ENCODE peak calls at places on chromosome 1, in eight cellular contexts. P, H, E, D, Q, S, F and V are unnamed samples.

GRCh38 chr1:89724369-89725015 is 91.6 kb downstream of the LRRC8C start:
- DNase-seq in D (no peak), F (no peak), P (no peak), H (no peak), Q (no peak), E (peak; percentile 82), S (peak; percentile 46), V (no peak)

GRCh38 chr1:36992139-36992940 is 42.0 kb downstream of the GRIK3 start:
- DNase-seq in E (no peak), Q (no peak), D (no peak), F (no peak), H (no peak), S (no peak), P (no peak), V (no peak)

GRCh38 chr1:48043524-48043923 is 46.3 kb upstream of the TRABD2B start:
- DNase-seq in P (no peak), H (no peak), E (no peak), S (no peak), Q (no peak), F (no peak), D (no peak), V (no peak)

GRCh38 chr1:18661404-18662285 is 31.0 kb downstream of the PAX7 start:
- DNase-seq in S (no peak), Q (no peak), E (no peak), D (no peak), P (no peak), F (no peak), H (no peak), V (no peak)

GRCh38 chr1:53509775-53510174 is 50.6 kb downstream of the DMRTB1 start:
- DNase-seq in E (no peak), Q (no peak), H (no peak), D (no peak), S (no peak), P (no peak), F (no peak), V (no peak)

GRCh38 chr1:67257173-67257535 is 50.5 kb upstream of the IL12RB2 start:
- DNase-seq in Q (no peak), E (no peak), D (no peak), P (no peak), F (no peak), H (no peak), S (no peak), V (no peak)

GRCh38 chr1:25642710-25643109 is 26.1 kb downstream of the MAN1C1 start:
- DNase-seq in E (no peak), Q (no peak), D (no peak), F (peak; percentile 79), H (no peak), S (peak; percentile 63), P (peak; percentile 80), V (peak; percentile 2)

GRCh38 chr1:187264995-187265602 is 436.4 kb downstream of the PLA2G4A start:
- DNase-seq in P (no peak), D (peak; percentile 71), F (peak; percentile 73), Q (peak; percentile 25), S (no peak), H (no peak), E (no peak), V (peak; percentile 51)

GRCh38 chr1:26083246-26083645 is 15.8 kb upstream of the TRIM63 start:
- DNase-seq in S (no peak), Q (no peak), H (no peak), P (no peak), E (no peak), D (no peak), F (no peak), V (no peak)

GRCh38 chr1:23483327-23484252 is at the start of gene ASAP3:
- DNase-seq in P (no peak), E (peak; percentile 82), Q (peak; percentile 18), D (peak; percentile 50), S (no peak), H (no peak), F (peak; percentile 12), V (no peak)

GRCh38 chr1:3501856-3502665 is 47.6 kb downstream of the ARHGEF16 start:
- DNase-seq in S (no peak), Q (peak; percentile 77), E (peak; percentile 82), H (no peak), F (peak; percentile 26), D (peak; percentile 66), P (peak; percentile 12), V (peak; percentile 59)

GRCh38 chr1:242467556-242468145 is 56.8 kb downstream of the PLD5 start:
- DNase-seq in S (no peak), F (peak; percentile 82), Q (peak; percentile 29), H (no peak), D (peak; percentile 85), P (no peak), E (no peak), V (peak; percentile 71)

GRCh38 chr1:9655127-9655723 is 3.7 kb downstream of the PIK3CD start:
- DNase-seq in S (no peak), F (no peak), H (no peak), D (no peak), E (no peak), Q (no peak), P (peak; percentile 56), V (no peak)

GRCh38 chr1:201262963-201263608 is 20.2 kb upstream of the PKP1 start:
- DNase-seq in D (no peak), P (no peak), H (no peak), E (peak; percentile 56), F (no peak), Q (no peak), S (no peak), V (no peak)

GRCh38 chr1:68322837-68323687 is 90.7 kb upstream of the WLS start:
- DNase-seq in Q (no peak), P (no peak), H (no peak), D (peak; percentile 45), F (no peak), E (no peak), S (no peak), V (no peak)